ENCODE peak calls at places on chromosomes 5 and 9, in seven cellular contexts. U, R, I, D, K, W and F are unnamed samples.

GRCh38 chr5:6729400-6730310 is 16.4 kb downstream of the TENT4A start:
- DNase-seq in K (no peak), U (peak), R (no peak), D (no peak), W (no peak), I (peak), F (no peak)

GRCh38 chr5:32736842-32737241 is 25.7 kb downstream of the NPR3 start:
- DNase-seq in D (no peak), R (no peak), U (no peak), I (no peak), K (no peak), W (no peak), F (no peak)

GRCh38 chr5:15021286-15022046 is 149.9 kb upstream of the ANKH start:
- DNase-seq in K (no peak), U (no peak), I (no peak), W (peak), R (peak), D (no peak), F (no peak)

GRCh38 chr5:161966544-161966943 is 101.0 kb upstream of the GABRG2 start:
- DNase-seq in U (no peak), I (no peak), K (no peak), R (peak), D (no peak), W (no peak), F (no peak)

GRCh38 chr5:124372457-124372856 is 374.0 kb downstream of the ZNF608 start:
- DNase-seq in U (no peak), R (no peak), D (no peak), K (no peak), I (no peak), W (no peak), F (peak)

GRCh38 chr5:143755969-143756368 is 56.0 kb upstream of the HMHB1 start:
- DNase-seq in W (no peak), D (no peak), K (no peak), I (no peak), R (no peak), U (no peak), F (no peak)

GRCh38 chr5:78065663-78066062 is 228.8 kb downstream of the AP3B1 start:
- DNase-seq in I (no peak), W (no peak), R (peak), D (peak), K (no peak), U (no peak), F (no peak)

GRCh38 chr9:126328415-126328814 is 1.8 kb downstream of the MVB12B start:
- DNase-seq in I (no peak), K (no peak), U (no peak), W (no peak), R (no peak), D (no peak), F (no peak)

GRCh38 chr5:127425037-127425436 is 92.4 kb upstream of the PRRC1 start:
- DNase-seq in W (no peak), U (no peak), R (no peak), I (no peak), D (no peak), K (no peak), F (peak)

GRCh38 chr5:110851357-110851756 is 112.5 kb downstream of the SLC25A46 start:
- DNase-seq in K (no peak), D (no peak), U (no peak), I (no peak), R (peak), W (peak), F (no peak)

GRCh38 chr9:111720170-111720569 is 58.8 kb downstream of the GNG10 start:
- DNase-seq in K (no peak), I (no peak), D (no peak), R (no peak), W (peak), U (no peak), F (peak)

GRCh38 chr5:76401801-76402250 is 1.3 kb upstream of the IQGAP2 start:
- DNase-seq in U (peak), D (no peak), W (no peak), R (no peak), I (no peak), K (no peak), F (no peak)

GRCh38 chr9:129309041-129309430 is 131.0 kb upstream of the IER5L start:
- DNase-seq in R (no peak), I (no peak), U (no peak), K (no peak), D (no peak), W (no peak), F (no peak)

GRCh38 chr5:1551913-1552312 is 28.2 kb upstream of the LPCAT1 start:
- DNase-seq in K (no peak), D (no peak), U (no peak), R (no peak), I (peak), W (no peak), F (no peak)

GRCh38 chr5:154397652-154398406 is 48.0 kb upstream of the SAP30L start:
- DNase-seq in W (no peak), I (no peak), K (peak), D (no peak), R (no peak), U (peak), F (no peak)

GRCh38 chr5:72108200-72109050 is 1.1 kb downstream of the MAP1B start:
- DNase-seq in R (peak), D (peak), U (peak), W (peak), I (no peak), K (peak), F (peak)

GRCh38 chr5:1930880-1931589 is 48.3 kb upstream of the IRX4 start:
- DNase-seq in D (no peak), R (no peak), U (no peak), W (no peak), K (peak), I (no peak), F (peak)

GRCh38 chr5:96074460-96075254 is 113.0 kb upstream of the ELL2 start:
- DNase-seq in K (no peak), W (no peak), I (no peak), U (no peak), D (no peak), R (no peak), F (no peak)

GRCh38 chr5:77486344-77486962 is 5.7 kb downstream of the WDR41 start:
- DNase-seq in I (no peak), R (no peak), W (no peak), U (no peak), K (peak), D (no peak), F (no peak)

GRCh38 chr5:149166128-149166527 is 24.8 kb downstream of the ABLIM3 start:
- DNase-seq in U (no peak), K (no peak), I (no peak), R (peak), W (peak), D (no peak), F (no peak)
- H3K4me3 ChIP-seq in U (no peak), K (no peak), I (no peak), R (no peak), W (no peak), D (no peak), F (no peak)

GRCh38 chr5:59798862-59799667 is 94.5 kb downstream of the PDE4D start:
- DNase-seq in R (peak), D (no peak), W (no peak), I (no peak), U (peak), K (no peak), F (peak)

GRCh38 chr5:59800375-59800893 is 93.1 kb downstream of the PDE4D start:
- DNase-seq in R (no peak), I (no peak), K (no peak), U (no peak), W (no peak), D (no peak), F (no peak)

GRCh38 chr5:59795141-59795540 is 98.4 kb downstream of the PDE4D start:
- DNase-seq in K (no peak), I (no peak), U (no peak), W (no peak), R (no peak), D (no peak), F (no peak)

GRCh38 chr5:59799668-59800374 is 93.7 kb downstream of the PDE4D start:
- DNase-seq in R (peak), K (no peak), W (peak), I (no peak), U (peak), D (peak), F (peak)
- H3K4me3 ChIP-seq in R (no peak), K (no peak), W (no peak), I (no peak), U (no peak), D (no peak), F (no peak)

GRCh38 chr5:137619191-137619870 is 116.6 kb downstream of the KLHL3 start:
- DNase-seq in U (peak), D (peak), W (peak), R (peak), K (peak), I (no peak), F (no peak)
- H3K4me3 ChIP-seq in U (no peak), D (no peak), W (no peak), R (no peak), K (no peak), I (no peak), F (no peak)

GRCh38 chr5:133026664-133027153 is 360 bp upstream of the ZCCHC10 start:
- DNase-seq in U (no peak), R (no peak), I (no peak), W (no peak), K (no peak), D (no peak), F (no peak)
- H3K4me3 ChIP-seq in U (no peak), R (peak), I (peak), W (peak), K (peak), D (peak), F (peak)

DNA sequence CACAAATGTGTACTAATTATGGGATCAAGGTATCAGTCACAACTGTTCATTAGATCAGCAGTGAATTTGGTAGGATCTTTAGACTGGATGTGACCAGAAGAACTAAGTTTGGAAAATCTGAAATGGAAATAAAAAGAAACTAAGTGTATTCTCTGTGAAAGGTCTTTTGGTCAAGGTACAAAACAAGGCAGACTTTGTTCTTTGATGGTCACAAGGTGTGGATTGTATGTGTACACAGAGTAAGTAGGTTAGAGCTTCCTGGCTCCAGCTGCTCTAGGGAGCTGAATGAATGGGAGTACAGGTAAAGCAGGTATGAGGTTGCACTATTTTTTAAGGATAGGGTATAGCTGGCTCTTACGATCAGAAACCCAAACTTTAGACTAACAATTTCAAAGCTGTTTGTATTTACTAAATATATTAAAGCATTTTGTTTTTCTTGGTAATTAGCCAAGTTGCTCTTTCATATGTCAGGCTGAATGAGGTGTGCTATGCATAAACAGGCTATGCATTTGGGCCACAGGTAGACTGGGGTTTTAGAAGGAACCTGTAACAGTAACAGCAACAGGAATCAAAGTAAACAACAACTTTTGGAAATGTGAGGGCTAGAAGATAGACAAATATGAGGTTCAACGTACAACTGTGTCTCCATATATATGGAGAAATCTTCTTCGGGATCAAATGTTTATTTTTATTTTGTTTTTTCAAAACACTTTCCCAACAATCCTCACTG is 32.5 kb downstream of the FAM169A start:
- DNase-seq in I (no peak), D (no peak), W (no peak), U (peak), K (no peak), R (no peak), F (no peak)
- H3K4me3 ChIP-seq in I (no peak), D (no peak), W (no peak), U (no peak), K (no peak), R (no peak), F (no peak)

GRCh38 chr5:57783693-57784092 is 301.1 kb upstream of the ACTBL2 start:
- DNase-seq in R (peak), W (no peak), I (no peak), K (no peak), U (no peak), D (no peak), F (peak)
- H3K4me3 ChIP-seq in R (no peak), W (no peak), I (no peak), K (peak), U (no peak), D (no peak), F (no peak)

GRCh38 chr5:141258948-141259347 is 13.8 kb downstream of the PCDHB15 start:
- DNase-seq in D (no peak), W (no peak), U (no peak), R (peak), K (no peak), I (no peak), F (no peak)
- H3K4me3 ChIP-seq in D (no peak), W (no peak), U (no peak), R (no peak), K (no peak), I (no peak), F (no peak)

GRCh38 chr5:73119492-73120157 is 750 bp upstream of the TMEM171 start:
- DNase-seq in I (no peak), D (no peak), R (peak), U (peak), K (peak), W (no peak), F (no peak)
- H3K4me3 ChIP-seq in I (no peak), D (no peak), R (peak), U (peak), K (no peak), W (no peak), F (no peak)